ENCODE peak calls at places on chromosomes 7 and 10, in eight cellular contexts. One of them, this sample, is unnamed. For H3K4me1, the result is how much of the 10 kb centered on the place peaks cover.

GRCh38 chr10:17607060-17607459 is 10.1 kb downstream of the HACD1 start:
- DNase-seq in A549: no peak
- DNase-seq in tibial nerve: no peak
- DNase-seq in stomach: no peak
- DNase-seq in SK-N-SH: no peak
- DNase-seq in transverse colon: no peak
- DNase-seq in GM12878: no peak
- DNase-seq in sigmoid colon: no peak
- DNase-seq in this sample: no peak

GRCh38 chr10:100146398-100146797 is 39.4 kb downstream of the ERLIN1 start:
- DNase-seq in sigmoid colon: no peak
- DNase-seq in stomach: no peak
- DNase-seq in A549: no peak
- DNase-seq in tibial nerve: no peak
- DNase-seq in GM12878: no peak
- DNase-seq in transverse colon: no peak
- DNase-seq in SK-N-SH: no peak
- DNase-seq in this sample: no peak

GRCh38 chr7:99468336-99468918 is 2.5 kb upstream of the ATP5MF start:
- DNase-seq in stomach: no peak
- DNase-seq in SK-N-SH: no peak
- DNase-seq in GM12878: no peak
- DNase-seq in A549: no peak
- DNase-seq in sigmoid colon: no peak
- DNase-seq in tibial nerve: no peak
- DNase-seq in transverse colon: no peak
- DNase-seq in this sample: no peak

GRCh38 chr7:15938153-15938552 is 251.7 kb upstream of the MEOX2 start:
- DNase-seq in stomach: no peak
- DNase-seq in transverse colon: no peak
- DNase-seq in GM12878: no peak
- DNase-seq in SK-N-SH: no peak
- DNase-seq in A549: no peak
- DNase-seq in tibial nerve: no peak
- DNase-seq in sigmoid colon: no peak
- DNase-seq in this sample: no peak

GRCh38 chr7:24337180-24337579 is 53.2 kb downstream of the NPY start:
- DNase-seq in SK-N-SH: no peak
- DNase-seq in transverse colon: no peak
- DNase-seq in stomach: no peak
- DNase-seq in GM12878: no peak
- DNase-seq in tibial nerve: no peak
- DNase-seq in A549: no peak
- DNase-seq in sigmoid colon: no peak
- DNase-seq in this sample: no peak

GRCh38 chr10:131972474-131973071 is 9.2 kb downstream of the BNIP3 start:
- DNase-seq in GM12878: no peak
- DNase-seq in transverse colon: peak
- DNase-seq in SK-N-SH: peak
- DNase-seq in sigmoid colon: peak
- DNase-seq in stomach: no peak
- DNase-seq in tibial nerve: no peak
- DNase-seq in A549: no peak
- DNase-seq in this sample: peak

GRCh38 chr7:57308631-57309408 is 141.2 kb upstream of the ZNF716 start:
- DNase-seq in A549: no peak
- DNase-seq in sigmoid colon: no peak
- DNase-seq in tibial nerve: no peak
- DNase-seq in SK-N-SH: peak
- DNase-seq in GM12878: no peak
- DNase-seq in transverse colon: no peak
- DNase-seq in stomach: no peak
- DNase-seq in this sample: no peak

GRCh38 chr7:70520604-70521003 is 611.3 kb upstream of the GALNT17 start:
- DNase-seq in stomach: no peak
- DNase-seq in A549: peak
- DNase-seq in transverse colon: no peak
- DNase-seq in SK-N-SH: no peak
- DNase-seq in tibial nerve: no peak
- DNase-seq in GM12878: no peak
- DNase-seq in sigmoid colon: no peak
- DNase-seq in this sample: no peak

GRCh38 chr10:104279550-104280259 is 10.7 kb downstream of the GSTO2 start:
- DNase-seq in tibial nerve: no peak
- DNase-seq in SK-N-SH: no peak
- DNase-seq in transverse colon: no peak
- DNase-seq in A549: no peak
- DNase-seq in GM12878: no peak
- DNase-seq in stomach: no peak
- DNase-seq in sigmoid colon: no peak
- DNase-seq in this sample: no peak

GRCh38 chr7:47420117-47420780 is 161.7 kb downstream of the TNS3 start:
- DNase-seq in GM12878: no peak
- DNase-seq in SK-N-SH: no peak
- DNase-seq in stomach: no peak
- DNase-seq in transverse colon: no peak
- DNase-seq in sigmoid colon: no peak
- DNase-seq in A549: no peak
- DNase-seq in tibial nerve: no peak
- DNase-seq in this sample: peak

GRCh38 chr7:140004672-140005071 is 58.1 kb downstream of the PARP12 start:
- DNase-seq in SK-N-SH: no peak
- DNase-seq in A549: no peak
- DNase-seq in tibial nerve: no peak
- DNase-seq in GM12878: no peak
- DNase-seq in transverse colon: no peak
- DNase-seq in sigmoid colon: peak
- DNase-seq in stomach: no peak
- DNase-seq in this sample: no peak

GRCh38 chr7:143210541-143210940 is 11.3 kb upstream of the TAS2R40 start:
- DNase-seq in SK-N-SH: no peak
- DNase-seq in sigmoid colon: no peak
- DNase-seq in tibial nerve: no peak
- DNase-seq in stomach: no peak
- DNase-seq in A549: no peak
- DNase-seq in transverse colon: no peak
- DNase-seq in GM12878: no peak
- DNase-seq in this sample: no peak

GRCh38 chr7:30003098-30003497 is 13.5 kb upstream of the SCRN1 start:
- DNase-seq in A549: no peak
- DNase-seq in transverse colon: no peak
- DNase-seq in GM12878: no peak
- DNase-seq in stomach: no peak
- DNase-seq in SK-N-SH: no peak
- DNase-seq in sigmoid colon: no peak
- DNase-seq in tibial nerve: no peak
- DNase-seq in this sample: no peak
- H3K4me1 ChIP-seq in A549: under half
- H3K4me1 ChIP-seq in transverse colon: under half
- H3K4me1 ChIP-seq in GM12878: under half
- H3K4me1 ChIP-seq in stomach: under half
- H3K4me1 ChIP-seq in SK-N-SH: under half
- H3K4me1 ChIP-seq in sigmoid colon: under half
- H3K4me1 ChIP-seq in tibial nerve: under half
- H3K4me1 ChIP-seq in this sample: under half

GRCh38 chr7:101553771-101554445 is 75.2 kb downstream of the MYL10 start:
- DNase-seq in tibial nerve: peak
- DNase-seq in SK-N-SH: peak
- DNase-seq in sigmoid colon: no peak
- DNase-seq in stomach: no peak
- DNase-seq in transverse colon: peak
- DNase-seq in GM12878: no peak
- DNase-seq in A549: no peak
- DNase-seq in this sample: no peak
- TF ChIP-seq EP300 in tibial nerve: no peak
- TF ChIP-seq EP300 in SK-N-SH: no peak
- TF ChIP-seq EP300 in sigmoid colon: no peak
- TF ChIP-seq EP300 in stomach: no peak
- TF ChIP-seq EP300 in transverse colon: no peak
- TF ChIP-seq EP300 in GM12878: no peak
- TF ChIP-seq EP300 in A549: no peak
- TF ChIP-seq EP300 in this sample: no peak

DNA sequence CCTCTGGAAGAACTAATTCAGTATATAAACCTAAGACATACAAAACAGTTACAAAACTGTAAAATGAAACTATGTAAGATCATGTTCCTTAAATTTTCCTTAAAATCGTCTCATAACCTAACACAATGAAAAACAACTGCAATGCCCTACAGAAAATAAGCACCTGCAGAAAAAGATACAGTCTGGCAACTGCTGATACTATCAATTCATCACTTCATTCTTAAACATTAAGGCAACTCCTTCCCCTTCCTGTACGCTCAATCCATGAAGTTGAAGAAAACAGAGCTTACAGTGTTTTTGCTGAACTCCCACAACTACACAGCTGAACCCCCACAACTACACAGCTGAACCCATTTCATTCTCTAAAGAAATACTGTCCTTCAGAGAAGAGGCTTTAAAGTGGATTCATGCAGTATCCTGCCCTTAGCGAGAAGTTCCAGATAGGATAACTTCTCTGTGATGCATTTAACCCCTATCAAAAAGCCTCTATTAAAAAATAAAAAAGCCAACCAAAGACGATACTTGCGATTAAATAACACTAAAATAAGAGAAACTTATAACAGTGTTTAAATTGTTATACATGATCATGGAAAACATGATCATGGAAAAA is 50.0 kb downstream of the JMJD1C start:
- DNase-seq in A549: no peak
- DNase-seq in tibial nerve: no peak
- DNase-seq in SK-N-SH: no peak
- DNase-seq in GM12878: no peak
- DNase-seq in transverse colon: no peak
- DNase-seq in sigmoid colon: no peak
- DNase-seq in stomach: no peak
- DNase-seq in this sample: no peak
- H3K27ac ChIP-seq in A549: no peak
- H3K27ac ChIP-seq in tibial nerve: peak
- H3K27ac ChIP-seq in SK-N-SH: peak
- H3K27ac ChIP-seq in GM12878: no peak
- H3K27ac ChIP-seq in transverse colon: no peak
- H3K27ac ChIP-seq in sigmoid colon: peak
- H3K27ac ChIP-seq in stomach: no peak
- H3K27ac ChIP-seq in this sample: no peak

GRCh38 chr10:69453759-69454158 is 2.5 kb downstream of the TSPAN15 start:
- DNase-seq in GM12878: no peak
- DNase-seq in sigmoid colon: peak
- DNase-seq in A549: no peak
- DNase-seq in SK-N-SH: no peak
- DNase-seq in tibial nerve: no peak
- DNase-seq in stomach: peak
- DNase-seq in transverse colon: no peak
- DNase-seq in this sample: no peak

GRCh38 chr10:69452676-69453415 is 1.6 kb downstream of the TSPAN15 start:
- DNase-seq in A549: no peak
- DNase-seq in stomach: no peak
- DNase-seq in GM12878: no peak
- DNase-seq in sigmoid colon: peak
- DNase-seq in transverse colon: no peak
- DNase-seq in tibial nerve: no peak
- DNase-seq in SK-N-SH: no peak
- DNase-seq in this sample: no peak

GRCh38 chr10:69449841-69450240 is 1.4 kb upstream of the TSPAN15 start:
- DNase-seq in GM12878: no peak
- DNase-seq in sigmoid colon: peak
- DNase-seq in A549: peak
- DNase-seq in stomach: peak
- DNase-seq in transverse colon: peak
- DNase-seq in SK-N-SH: peak
- DNase-seq in tibial nerve: peak
- DNase-seq in this sample: peak

GRCh38 chr10:69451784-69452251 is 553 bp downstream of the TSPAN15 start:
- DNase-seq in GM12878: no peak
- DNase-seq in tibial nerve: no peak
- DNase-seq in SK-N-SH: peak
- DNase-seq in transverse colon: peak
- DNase-seq in A549: peak
- DNase-seq in stomach: peak
- DNase-seq in sigmoid colon: peak
- DNase-seq in this sample: no peak

GRCh38 chr10:69451209-69451783 is at the start of gene TSPAN15:
- DNase-seq in GM12878: peak
- DNase-seq in A549: peak
- DNase-seq in stomach: peak
- DNase-seq in tibial nerve: peak
- DNase-seq in SK-N-SH: peak
- DNase-seq in sigmoid colon: peak
- DNase-seq in transverse colon: peak
- DNase-seq in this sample: peak
- H3K4me1 ChIP-seq in GM12878: under half
- H3K4me1 ChIP-seq in A549: half or more
- H3K4me1 ChIP-seq in stomach: half or more
- H3K4me1 ChIP-seq in tibial nerve: half or more
- H3K4me1 ChIP-seq in SK-N-SH: under half
- H3K4me1 ChIP-seq in sigmoid colon: under half
- H3K4me1 ChIP-seq in transverse colon: half or more
- H3K4me1 ChIP-seq in this sample: under half

GRCh38 chr10:89431977-89432376 is 17.6 kb downstream of the IFIT5 start:
- DNase-seq in stomach: no peak
- DNase-seq in SK-N-SH: no peak
- DNase-seq in transverse colon: no peak
- DNase-seq in GM12878: no peak
- DNase-seq in tibial nerve: no peak
- DNase-seq in A549: peak
- DNase-seq in sigmoid colon: no peak
- DNase-seq in this sample: no peak

GRCh38 chr10:89426230-89426868 is 12.0 kb downstream of the IFIT5 start:
- DNase-seq in stomach: no peak
- DNase-seq in tibial nerve: no peak
- DNase-seq in GM12878: no peak
- DNase-seq in transverse colon: no peak
- DNase-seq in A549: peak
- DNase-seq in sigmoid colon: no peak
- DNase-seq in SK-N-SH: peak
- DNase-seq in this sample: no peak

GRCh38 chr10:89425000-89425399 is 10.6 kb downstream of the IFIT5 start:
- DNase-seq in transverse colon: no peak
- DNase-seq in GM12878: no peak
- DNase-seq in A549: no peak
- DNase-seq in sigmoid colon: no peak
- DNase-seq in stomach: no peak
- DNase-seq in tibial nerve: no peak
- DNase-seq in SK-N-SH: no peak
- DNase-seq in this sample: no peak

GRCh38 chr10:89427629-89428028 is 13.3 kb downstream of the IFIT5 start:
- DNase-seq in GM12878: no peak
- DNase-seq in sigmoid colon: no peak
- DNase-seq in A549: no peak
- DNase-seq in transverse colon: no peak
- DNase-seq in SK-N-SH: no peak
- DNase-seq in stomach: no peak
- DNase-seq in tibial nerve: no peak
- DNase-seq in this sample: no peak

GRCh38 chr10:89428873-89429272 is 14.5 kb downstream of the IFIT5 start:
- DNase-seq in stomach: no peak
- DNase-seq in GM12878: no peak
- DNase-seq in sigmoid colon: no peak
- DNase-seq in tibial nerve: no peak
- DNase-seq in transverse colon: no peak
- DNase-seq in SK-N-SH: no peak
- DNase-seq in A549: no peak
- DNase-seq in this sample: no peak
- TF ChIP-seq EP300 in stomach: no peak
- TF ChIP-seq EP300 in GM12878: no peak
- TF ChIP-seq EP300 in sigmoid colon: peak
- TF ChIP-seq EP300 in tibial nerve: no peak
- TF ChIP-seq EP300 in transverse colon: no peak
- TF ChIP-seq EP300 in SK-N-SH: no peak
- TF ChIP-seq EP300 in A549: no peak
- TF ChIP-seq EP300 in this sample: no peak

GRCh38 chr10:127234306-127234800 is 38.0 kb upstream of the INSYN2A start:
- DNase-seq in transverse colon: no peak
- DNase-seq in SK-N-SH: no peak
- DNase-seq in stomach: no peak
- DNase-seq in GM12878: no peak
- DNase-seq in A549: no peak
- DNase-seq in tibial nerve: no peak
- DNase-seq in sigmoid colon: no peak
- DNase-seq in this sample: no peak
- H3K27ac ChIP-seq in transverse colon: no peak
- H3K27ac ChIP-seq in SK-N-SH: no peak
- H3K27ac ChIP-seq in stomach: no peak
- H3K27ac ChIP-seq in GM12878: no peak
- H3K27ac ChIP-seq in A549: no peak
- H3K27ac ChIP-seq in tibial nerve: no peak
- H3K27ac ChIP-seq in sigmoid colon: no peak
- H3K27ac ChIP-seq in this sample: no peak

This sample was measured in ovary.